ENCODE peak calls at places on chromosome 13, in seven cellular contexts. U is WTC11; C is fibroblast of the aortic adventitia; N is T-helper 17 cell; T is activated CD4-positive, alpha-beta T cell treated with anti-CD3 and anti-CD28 coated beads for 36 hours; P is left lung; G is breast epithelium. R is an unnamed sample.

GRCh38 chr13:30362869-30363268 is 55.5 kb upstream of the KATNAL1 start:
- DNase-seq in G (no peak), T (no peak), P (no peak), N (no peak), U (no peak), C (peak), R (no peak)

GRCh38 chr13:27022571-27023311 is 148.9 kb downstream of the USP12 start:
- DNase-seq in G (peak), P (no peak), T (peak), N (no peak), C (peak), U (no peak), R (no peak)

GRCh38 chr13:25783076-25783475 is 268.7 kb downstream of the SHISA2 start:
- DNase-seq in N (no peak), P (no peak), T (no peak), C (no peak), U (no peak), G (no peak), R (no peak)

GRCh38 chr13:27510082-27510481 is 59.7 kb upstream of the MTIF3 start:
- DNase-seq in T (no peak), N (no peak), P (no peak), C (no peak), G (no peak), U (no peak), R (no peak)

GRCh38 chr13:40371531-40372125 is 294.8 kb downstream of the FOXO1 start:
- DNase-seq in G (no peak), U (no peak), N (no peak), P (no peak), T (no peak), C (no peak), R (no peak)

GRCh38 chr13:83211301-83211700 is 671.0 kb downstream of the SLITRK1 start:
- DNase-seq in C (peak), T (no peak), U (no peak), N (no peak), G (no peak), P (no peak), R (no peak)

GRCh38 chr13:45851171-45851889 is at the start of gene SIAH3:
- DNase-seq in U (peak), T (peak), N (no peak), G (no peak), P (peak), C (peak), R (peak)

GRCh38 chr13:22235950-22236290 is 565.0 kb downstream of the FGF9 start:
- DNase-seq in N (no peak), C (no peak), P (no peak), U (peak), T (no peak), G (no peak), R (no peak)

GRCh38 chr13:43961909-43962308 is 82.2 kb downstream of the LACC1 start:
- DNase-seq in G (no peak), N (no peak), P (no peak), C (no peak), U (no peak), T (no peak), R (no peak)

GRCh38 chr13:76586842-76587241 is 299.4 kb downstream of the KCTD12 start:
- DNase-seq in P (no peak), C (no peak), U (no peak), N (no peak), T (no peak), G (no peak), R (no peak)

GRCh38 chr13:89454736-89455135 is 1783.6 kb downstream of the SLITRK5 start:
- DNase-seq in N (no peak), P (no peak), T (no peak), C (no peak), U (no peak), G (no peak), R (peak)

GRCh38 chr13:75258159-75258782 is 223.7 kb downstream of the TBC1D4 start:
- DNase-seq in N (no peak), C (peak), P (no peak), G (no peak), U (no peak), T (no peak), R (peak)